ENCODE peak calls at places on chromosomes 2 and 18, in five cellular contexts. One of them, this sample, is unnamed.

GRCh38 chr2:239780236-239780997 is 244.7 kb downstream of the NDUFA10 start:
- DNase-seq in adrenal gland: no peak
- DNase-seq in heart right ventricle: no peak
- DNase-seq in CD8-positive, alpha-beta memory T cell: peak; percentile 28
- DNase-seq in mesendoderm: no peak
- DNase-seq in this sample: no peak

GRCh38 chr18:23277399-23277798 is 142.1 kb downstream of the CABLES1 start:
- DNase-seq in mesendoderm: no peak
- DNase-seq in adrenal gland: no peak
- DNase-seq in CD8-positive, alpha-beta memory T cell: no peak
- DNase-seq in heart right ventricle: no peak
- DNase-seq in this sample: no peak

GRCh38 chr2:161415041-161415440 is 1.1 kb upstream of the TBR1 start:
- DNase-seq in adrenal gland: no peak
- DNase-seq in mesendoderm: peak; percentile 55
- DNase-seq in heart right ventricle: no peak
- DNase-seq in CD8-positive, alpha-beta memory T cell: no peak
- DNase-seq in this sample: no peak

GRCh38 chr2:63743976-63744331 is 97.7 kb upstream of the UGP2 start:
- DNase-seq in adrenal gland: no peak
- DNase-seq in heart right ventricle: no peak
- DNase-seq in CD8-positive, alpha-beta memory T cell: no peak
- DNase-seq in mesendoderm: no peak
- DNase-seq in this sample: no peak

GRCh38 chr2:6008186-6008585 is 316.0 kb downstream of the SOX11 start:
- DNase-seq in adrenal gland: no peak
- DNase-seq in CD8-positive, alpha-beta memory T cell: no peak
- DNase-seq in mesendoderm: no peak
- DNase-seq in heart right ventricle: no peak
- DNase-seq in this sample: no peak

GRCh38 chr2:237045449-237045848 is 40.2 kb upstream of the COPS8 start:
- DNase-seq in mesendoderm: peak; percentile 71
- DNase-seq in adrenal gland: no peak
- DNase-seq in CD8-positive, alpha-beta memory T cell: no peak
- DNase-seq in heart right ventricle: no peak
- DNase-seq in this sample: no peak

GRCh38 chr2:137208361-137208973 is 443.1 kb downstream of the THSD7B start:
- DNase-seq in adrenal gland: peak; percentile 37
- DNase-seq in CD8-positive, alpha-beta memory T cell: no peak
- DNase-seq in mesendoderm: peak; percentile 33
- DNase-seq in heart right ventricle: no peak
- DNase-seq in this sample: no peak

GRCh38 chr2:128298846-128299507 is 19.7 kb downstream of the HS6ST1 start:
- DNase-seq in CD8-positive, alpha-beta memory T cell: no peak
- DNase-seq in heart right ventricle: no peak
- DNase-seq in adrenal gland: no peak
- DNase-seq in mesendoderm: no peak
- DNase-seq in this sample: no peak

GRCh38 chr18:55830490-55830889 is 242.5 kb upstream of the TCF4 start:
- DNase-seq in mesendoderm: no peak
- DNase-seq in adrenal gland: no peak
- DNase-seq in heart right ventricle: no peak
- DNase-seq in CD8-positive, alpha-beta memory T cell: no peak
- DNase-seq in this sample: no peak

GRCh38 chr2:104443137-104443536 is 410.8 kb upstream of the POU3F3 start:
- DNase-seq in adrenal gland: no peak
- DNase-seq in mesendoderm: no peak
- DNase-seq in heart right ventricle: no peak
- DNase-seq in CD8-positive, alpha-beta memory T cell: no peak
- DNase-seq in this sample: no peak

DNA sequence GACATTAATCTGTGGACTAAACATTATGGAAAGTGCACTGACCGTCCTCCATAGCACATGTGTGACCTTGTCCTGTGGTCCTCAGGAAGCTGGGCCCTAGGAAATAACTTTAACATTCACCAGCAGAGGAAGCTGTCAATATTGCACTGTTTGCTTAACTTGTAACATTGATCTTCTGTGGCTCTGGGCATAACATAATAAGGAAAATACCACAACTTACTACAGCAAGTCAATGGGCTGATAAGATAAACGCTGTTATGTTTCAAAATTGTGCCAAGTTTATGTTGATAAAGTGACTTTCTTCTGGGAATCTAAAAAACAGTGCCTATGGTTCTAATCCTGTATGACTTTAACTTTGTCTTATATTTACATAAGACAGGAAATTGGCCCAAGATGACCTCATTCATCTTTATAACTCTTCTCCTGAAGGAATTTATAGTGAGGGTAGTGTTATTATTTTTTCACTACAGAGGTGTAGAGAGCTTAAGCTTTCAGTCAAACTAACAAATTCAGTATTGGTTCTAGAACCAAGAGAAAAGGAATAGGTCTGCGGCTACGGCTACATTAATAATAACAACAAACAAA is 113.7 kb upstream of the MAP4K3 start:
- DNase-seq in CD8-positive, alpha-beta memory T cell: no peak
- DNase-seq in adrenal gland: no peak
- DNase-seq in heart right ventricle: no peak
- DNase-seq in mesendoderm: no peak
- DNase-seq in this sample: no peak
- H3K27ac ChIP-seq in CD8-positive, alpha-beta memory T cell: no peak overlapping the region
- H3K27ac ChIP-seq in adrenal gland: no peak overlapping the region
- H3K27ac ChIP-seq in heart right ventricle: peak overlapping the region; percentile 62
- H3K27ac ChIP-seq in mesendoderm: no peak overlapping the region
- H3K27ac ChIP-seq in this sample: no peak overlapping the region

GRCh38 chr18:34311468-34311867 is 86.8 kb upstream of the NOL4 start:
- DNase-seq in heart right ventricle: no peak
- DNase-seq in mesendoderm: no peak
- DNase-seq in adrenal gland: no peak
- DNase-seq in CD8-positive, alpha-beta memory T cell: no peak
- DNase-seq in this sample: no peak
- H3K27ac ChIP-seq in heart right ventricle: no peak overlapping the region
- H3K27ac ChIP-seq in mesendoderm: no peak overlapping the region
- H3K27ac ChIP-seq in adrenal gland: no peak overlapping the region
- H3K27ac ChIP-seq in CD8-positive, alpha-beta memory T cell: no peak overlapping the region
- H3K27ac ChIP-seq in this sample: no peak overlapping the region

DNA sequence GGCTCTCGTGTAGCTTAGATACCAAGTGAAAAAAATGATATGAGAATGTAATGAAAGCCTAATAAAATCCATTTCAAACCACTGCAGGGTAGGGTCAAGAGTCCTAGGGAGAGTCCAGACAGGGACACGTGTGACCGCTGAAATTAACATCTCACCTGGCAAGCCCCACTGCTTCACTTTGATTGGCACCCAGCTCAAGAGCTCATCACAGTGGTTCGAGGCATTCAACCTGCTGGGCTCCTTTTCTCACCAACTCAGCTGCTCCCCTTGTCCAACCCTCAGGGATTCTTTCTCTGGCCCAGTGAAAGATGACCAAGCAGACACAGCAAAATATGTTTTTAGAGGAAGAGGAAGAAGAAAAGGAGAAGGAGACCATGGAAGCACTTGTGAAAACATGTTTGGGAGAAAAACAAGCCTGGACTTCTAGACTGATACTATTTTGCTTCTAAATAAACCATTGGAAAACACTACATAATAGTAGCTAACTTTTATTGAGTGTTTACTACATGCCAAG is 49.2 kb upstream of the CREB1 start:
- DNase-seq in CD8-positive, alpha-beta memory T cell: no peak
- DNase-seq in heart right ventricle: no peak
- DNase-seq in mesendoderm: no peak
- DNase-seq in adrenal gland: no peak
- DNase-seq in this sample: no peak
- H3K27ac ChIP-seq in CD8-positive, alpha-beta memory T cell: no peak overlapping the region
- H3K27ac ChIP-seq in heart right ventricle: no peak overlapping the region
- H3K27ac ChIP-seq in mesendoderm: no peak overlapping the region
- H3K27ac ChIP-seq in adrenal gland: no peak overlapping the region
- H3K27ac ChIP-seq in this sample: no peak overlapping the region

GRCh38 chr2:146239392-146240135 is 1605.3 kb upstream of the ACVR2A start:
- DNase-seq in adrenal gland: no peak
- DNase-seq in CD8-positive, alpha-beta memory T cell: no peak
- DNase-seq in mesendoderm: peak; percentile 1
- DNase-seq in heart right ventricle: no peak
- DNase-seq in this sample: no peak
- H3K27ac ChIP-seq in adrenal gland: no peak overlapping the region
- H3K27ac ChIP-seq in CD8-positive, alpha-beta memory T cell: no peak overlapping the region
- H3K27ac ChIP-seq in mesendoderm: no peak overlapping the region
- H3K27ac ChIP-seq in heart right ventricle: no peak overlapping the region
- H3K27ac ChIP-seq in this sample: no peak overlapping the region

DNA sequence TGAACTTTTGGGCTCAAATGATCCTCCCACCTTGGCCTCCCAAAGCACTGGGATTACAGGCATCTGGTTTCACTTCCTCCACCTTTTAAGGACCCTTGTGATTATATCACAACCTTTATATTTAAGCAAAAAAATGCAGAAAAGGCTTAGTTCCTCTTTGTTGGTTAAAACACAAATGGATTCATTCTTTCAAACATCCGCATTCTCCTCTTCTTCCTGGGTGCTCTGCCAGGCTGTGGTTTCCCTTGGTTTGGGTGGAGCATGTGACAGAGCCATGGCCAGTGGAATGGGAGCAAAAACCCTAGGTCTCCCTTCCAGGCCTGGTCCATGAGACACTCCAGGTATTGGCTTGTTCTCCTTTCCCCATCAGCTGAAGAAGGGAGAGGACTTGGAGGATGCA is 9.9 kb upstream of the SLC66A3 start:
- DNase-seq in heart right ventricle: no peak
- DNase-seq in CD8-positive, alpha-beta memory T cell: no peak
- DNase-seq in mesendoderm: no peak
- DNase-seq in adrenal gland: no peak
- DNase-seq in this sample: no peak
- H3K27ac ChIP-seq in heart right ventricle: no peak overlapping the region
- H3K27ac ChIP-seq in CD8-positive, alpha-beta memory T cell: no peak overlapping the region
- H3K27ac ChIP-seq in mesendoderm: no peak overlapping the region
- H3K27ac ChIP-seq in adrenal gland: no peak overlapping the region
- H3K27ac ChIP-seq in this sample: no peak overlapping the region

GRCh38 chr2:144382848-144383247 is 137.1 kb downstream of the ZEB2 start:
- DNase-seq in CD8-positive, alpha-beta memory T cell: peak; percentile 52
- DNase-seq in adrenal gland: no peak
- DNase-seq in mesendoderm: no peak
- DNase-seq in heart right ventricle: no peak
- DNase-seq in this sample: no peak
- H3K27ac ChIP-seq in CD8-positive, alpha-beta memory T cell: no peak overlapping the region
- H3K27ac ChIP-seq in adrenal gland: no peak overlapping the region
- H3K27ac ChIP-seq in mesendoderm: no peak overlapping the region
- H3K27ac ChIP-seq in heart right ventricle: no peak overlapping the region
- H3K27ac ChIP-seq in this sample: no peak overlapping the region

DNA sequence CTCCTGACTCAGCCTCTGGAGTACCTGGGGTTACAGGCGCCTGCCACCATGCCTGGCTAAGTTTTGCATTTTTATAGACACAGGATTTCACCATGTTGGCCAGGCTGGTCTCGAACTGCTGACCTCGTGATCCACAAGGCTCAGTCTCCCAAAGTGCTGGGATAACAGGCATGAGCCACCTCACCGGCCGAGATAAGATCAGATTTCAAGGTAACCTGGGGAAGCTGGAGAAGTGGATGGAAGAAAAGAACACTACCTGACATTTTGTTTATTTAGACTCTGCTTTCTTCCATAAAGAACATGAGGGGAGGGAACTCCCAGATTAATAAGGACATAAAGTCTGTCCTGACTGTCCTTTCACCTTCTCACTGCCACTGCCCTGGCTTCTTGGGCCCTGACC is 4.8 kb upstream of the IMPA2 start:
- DNase-seq in CD8-positive, alpha-beta memory T cell: no peak
- DNase-seq in adrenal gland: no peak
- DNase-seq in mesendoderm: no peak
- DNase-seq in heart right ventricle: no peak
- DNase-seq in this sample: no peak
- H3K27ac ChIP-seq in CD8-positive, alpha-beta memory T cell: no peak overlapping the region
- H3K27ac ChIP-seq in adrenal gland: no peak overlapping the region
- H3K27ac ChIP-seq in mesendoderm: no peak overlapping the region
- H3K27ac ChIP-seq in heart right ventricle: no peak overlapping the region
- H3K27ac ChIP-seq in this sample: no peak overlapping the region